ENCODE peak calls at places on chromosomes 6 and 20, in four cellular contexts. D is trophoblast cell, E is SJSA1, I is heart right ventricle. R is an unnamed sample. For H3K4me1, the result is how much of the 10 kb centered on the place peaks cover.

GRCh38 chr20:49247792-49248191 is 28.6 kb downstream of the DDX27 start:
- DNase-seq in D (no peak), E (no peak), I (no peak), R (no peak)

GRCh38 chr6:135423649-135424128 is 73.9 kb downstream of the AHI1 start:
- DNase-seq in D (no peak), E (no peak), I (peak), R (no peak)

GRCh38 chr6:68108243-68108835 is 526.7 kb upstream of the ADGRB3 start:
- DNase-seq in D (no peak), E (no peak), I (no peak), R (no peak)

GRCh38 chr6:33313105-33313708 is 671 bp downstream of the TAPBP start:
- DNase-seq in D (peak), E (no peak), I (peak), R (peak)

GRCh38 chr20:6814945-6815344 is 47.5 kb downstream of the BMP2 start:
- DNase-seq in D (no peak), E (no peak), I (no peak), R (no peak)

GRCh38 chr6:153210083-153210482 is 79.0 kb upstream of the RGS17 start:
- DNase-seq in D (no peak), E (no peak), I (no peak), R (no peak)

GRCh38 chr20:34705383-34706021 is 1.4 kb downstream of the TP53INP2 start:
- DNase-seq in D (no peak), E (no peak), I (peak), R (peak)

GRCh38 chr6:113735487-113735886 is 121.7 kb upstream of the MARCKS start:
- DNase-seq in D (no peak), E (no peak), I (no peak), R (no peak)

GRCh38 chr6:73451166-73452106 is 661 bp downstream of the CGAS start:
- DNase-seq in D (no peak), E (no peak), I (peak), R (peak)

GRCh38 chr6:133837801-133838349 is 51.0 kb upstream of the TCF21 start:
- DNase-seq in D (peak), E (no peak), I (no peak), R (peak)

GRCh38 chr6:34888441-34888820 is 589 bp upstream of the TAF11 start:
- DNase-seq in D (no peak), E (no peak), I (no peak), R (no peak)

GRCh38 chr6:52409499-52409898 is 10.6 kb upstream of the EFHC1 start:
- DNase-seq in D (no peak), E (no peak), I (no peak), R (no peak)

GRCh38 chr6:129766959-129767728 is 57.2 kb upstream of the ARHGAP18 start:
- DNase-seq in D (peak), E (peak), I (no peak), R (peak)

GRCh38 chr20:432677-433299 is 24.7 kb downstream of the RBCK1 start:
- DNase-seq in D (no peak), E (no peak), I (no peak), R (no peak)

GRCh38 chr6:30219244-30219643 is 6.0 kb upstream of the TRIM26 start:
- DNase-seq in D (peak), E (no peak), I (peak), R (no peak)

GRCh38 chr6:13696226-13696625 is 15.4 kb downstream of the RANBP9 start:
- DNase-seq in D (no peak), E (no peak), I (no peak), R (no peak)

GRCh38 chr6:140203611-140204553 is 829.4 kb upstream of the CITED2 start:
- DNase-seq in D (no peak), E (no peak), I (no peak), R (no peak)

GRCh38 chr6:134145786-134146185 is 93.4 kb upstream of the SLC2A12 start:
- DNase-seq in D (no peak), E (no peak), I (no peak), R (no peak)

GRCh38 chr20:19882446-19882845 is 124.4 kb downstream of the RIN2 start:
- DNase-seq in D (no peak), E (no peak), I (no peak), R (no peak)

GRCh38 chr6:393391-394221 is 2.1 kb downstream of the IRF4 start:
- DNase-seq in D (no peak), E (no peak), I (no peak), R (no peak)

GRCh38 chr6:53910834-53911233 is 116.0 kb downstream of the LRRC1 start:
- DNase-seq in D (no peak), E (no peak), I (no peak), R (no peak)

GRCh38 chr20:3843490-3843889 is 3.1 kb upstream of the MAVS start:
- DNase-seq in D (no peak), E (peak), I (no peak), R (no peak)

GRCh38 chr20:51531712-51532456 is 10.6 kb downstream of the NFATC2 start:
- DNase-seq in D (no peak), E (no peak), I (no peak), R (no peak)
- H3K4me1 ChIP-seq in D (under half), E (under half), I (under half), R (under half)

GRCh38 chr6:71405416-71405815 is 116.8 kb downstream of the OGFRL1 start:
- DNase-seq in D (no peak), E (no peak), I (no peak), R (no peak)

GRCh38 chr6:71404145-71404966 is 115.7 kb downstream of the OGFRL1 start:
- DNase-seq in D (no peak), E (no peak), I (no peak), R (no peak)

GRCh38 chr6:71406871-71407860 is 118.6 kb downstream of the OGFRL1 start:
- DNase-seq in D (no peak), E (no peak), I (no peak), R (no peak)

GRCh38 chr6:71403422-71404134 is 115.0 kb downstream of the OGFRL1 start:
- DNase-seq in D (no peak), E (no peak), I (no peak), R (no peak)

GRCh38 chr6:71404967-71405278 is 116.3 kb downstream of the OGFRL1 start:
- DNase-seq in D (no peak), E (no peak), I (no peak), R (no peak)
- H3K4me1 ChIP-seq in D (under half), E (under half), I (under half), R (half or more)

GRCh38 chr6:159100789-159101182 is 56.0 kb upstream of the TAGAP start:
- DNase-seq in D (no peak), E (no peak), I (no peak), R (no peak)
- H3K4me1 ChIP-seq in D (under half), E (under half), I (under half), R (under half)

GRCh38 chr6:3418521-3419060 is 38.3 kb downstream of the SLC22A23 start:
- DNase-seq in D (peak), E (no peak), I (no peak), R (no peak)
- H3K4me1 ChIP-seq in D (under half), E (under half), I (under half), R (under half)

DNA sequence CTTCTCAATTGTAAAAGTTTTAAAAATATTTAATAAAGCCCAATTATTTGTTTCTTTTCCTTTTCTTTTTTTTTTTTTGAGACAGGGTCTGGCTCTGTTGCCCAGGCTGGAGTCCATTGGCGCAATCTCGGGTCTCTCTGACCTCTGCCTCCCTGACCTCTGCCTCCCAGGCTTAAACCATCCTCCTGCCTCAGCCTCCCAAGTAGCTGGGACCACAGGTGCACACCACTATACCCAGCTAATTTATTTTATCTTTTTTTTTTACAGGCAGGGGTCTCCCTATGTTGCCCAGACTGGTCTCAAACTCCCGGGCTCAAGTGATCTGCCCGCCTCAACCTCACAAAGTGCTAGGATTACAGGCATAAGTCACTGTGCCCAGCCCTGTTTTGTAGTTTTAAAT is 9.8 kb downstream of the REPS1 start:
- DNase-seq in D (no peak), E (no peak), I (no peak), R (no peak)
- H3K4me1 ChIP-seq in D (under half), E (under half), I (under half), R (under half)

DNA sequence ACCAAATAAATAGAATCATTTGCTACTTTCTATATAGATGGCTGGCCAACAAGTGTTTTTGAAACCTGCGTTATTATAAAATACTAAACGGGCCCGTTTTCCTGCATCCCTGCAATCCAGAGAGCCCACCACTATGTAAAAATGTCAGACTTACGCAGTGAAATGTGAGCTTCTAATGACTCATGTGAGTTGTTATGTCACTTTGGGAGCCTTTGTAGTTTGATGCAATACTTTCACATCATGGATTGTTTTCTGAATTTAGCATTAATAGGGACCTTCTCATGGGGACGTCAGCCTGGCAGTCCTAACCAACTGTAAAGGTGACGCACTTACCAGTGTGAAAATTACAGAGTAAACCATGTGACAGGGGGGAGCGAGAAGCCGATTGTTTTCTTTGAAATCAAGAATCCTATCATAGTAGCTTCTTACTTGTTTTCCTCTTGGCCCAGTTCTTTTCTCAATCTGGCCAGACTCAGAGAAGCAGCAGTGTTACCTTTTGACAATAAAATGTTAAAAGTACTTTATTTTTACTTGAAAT is 75.3 kb downstream of the SSR1 start:
- DNase-seq in D (no peak), E (no peak), I (no peak), R (no peak)
- H3K4me1 ChIP-seq in D (under half), E (under half), I (under half), R (under half)